ENCODE peak calls at places on chromosome 20, in eight cellular contexts. M is NCI-H2029 treated with DMSO at 0.1 percent for 48 hours; A is psoas muscle; N is stimulated activated naive CD4-positive, alpha-beta T cell; Y is GM04504; X is iPS DF 19.7; R is H54; I is SK-N-SH. K is an unnamed sample.

GRCh38 chr20:12331236-12331635 is 413.5 kb downstream of the BTBD3 start:
- DNase-seq in A (no peak), N (no peak), M (peak; percentile 20), X (no peak), Y (no peak), I (no peak), R (no peak), K (peak; percentile 84)

GRCh38 chr20:43007525-43007924 is 182.2 kb downstream of the PTPRT start:
- DNase-seq in A (no peak), I (no peak), X (no peak), M (no peak), R (no peak), N (no peak), Y (no peak), K (no peak)

GRCh38 chr20:10521068-10521834 is 86.1 kb downstream of the SLX4IP start:
- DNase-seq in A (no peak), N (no peak), Y (peak; percentile 49), M (peak; percentile 46), I (no peak), X (no peak), R (peak; percentile 11), K (no peak)

GRCh38 chr20:17533396-17533795 is 2.2 kb upstream of the BFSP1 start:
- DNase-seq in M (peak; percentile 59), X (peak; percentile 78), I (peak; percentile 39), Y (no peak), R (no peak), A (no peak), N (no peak), K (no peak)

GRCh38 chr20:46304361-46304760 is 3.9 kb downstream of the CDH22 start:
- DNase-seq in R (no peak), Y (no peak), M (no peak), I (no peak), X (no peak), A (no peak), N (no peak), K (no peak)

GRCh38 chr20:25079171-25079570 is 2.8 kb downstream of the VSX1 start:
- DNase-seq in Y (no peak), M (no peak), X (no peak), A (no peak), I (no peak), N (no peak), R (no peak), K (no peak)

GRCh38 chr20:25541676-25542075 is 43.7 kb downstream of the NINL start:
- DNase-seq in X (no peak), N (no peak), A (no peak), M (no peak), Y (peak; percentile 28), I (no peak), R (no peak), K (no peak)

GRCh38 chr20:46965477-46965876 is 70.8 kb downstream of the EYA2 start:
- DNase-seq in Y (no peak), I (no peak), A (no peak), X (no peak), M (peak; percentile 95), R (no peak), N (no peak), K (peak; percentile 68)

GRCh38 chr20:17543531-17543961 is 12.4 kb upstream of the BFSP1 start:
- DNase-seq in R (no peak), Y (no peak), A (no peak), I (no peak), X (no peak), N (no peak), M (no peak), K (no peak)

GRCh38 chr20:25858495-25859425 is 162.1 kb upstream of the ZNF337 start:
- DNase-seq in M (no peak), Y (no peak), A (no peak), N (no peak), R (no peak), X (no peak), I (no peak), K (no peak)

GRCh38 chr20:32387262-32387661 is 29.1 kb downstream of the ASXL1 start:
- DNase-seq in R (no peak), I (no peak), Y (no peak), A (no peak), M (no peak), N (no peak), X (no peak), K (no peak)

GRCh38 chr20:46631212-46631869 is 19.9 kb downstream of the SLC13A3 start:
- DNase-seq in A (no peak), I (no peak), R (no peak), M (no peak), X (no peak), Y (no peak), N (no peak), K (no peak)

GRCh38 chr20:46194409-46194808 is 76.3 kb downstream of the CD40 start:
- DNase-seq in M (no peak), N (no peak), Y (no peak), A (no peak), R (no peak), X (no peak), I (no peak), K (no peak)

GRCh38 chr20:1330075-1330830 is 1.3 kb upstream of the SDCBP2 start:
- DNase-seq in N (no peak), R (no peak), M (no peak), X (no peak), A (peak; percentile 71), I (peak; percentile 3), Y (no peak), K (peak; percentile 77)

GRCh38 chr20:17966432-17967312 is 1.9 kb downstream of the SNX5 start:
- DNase-seq in M (no peak), N (no peak), R (no peak), A (no peak), X (no peak), Y (no peak), I (peak; percentile 55), K (no peak)

GRCh38 chr20:63085087-63085861 is 78.5 kb upstream of the BHLHE23 start:
- DNase-seq in I (peak; percentile 62), A (peak; percentile 6), M (no peak), Y (no peak), N (no peak), X (no peak), R (no peak), K (peak; percentile 18)